ENCODE peak calls at places on chromosomes 1 and 21, in five cellular contexts. P, E, C, X and O are unnamed samples.

GRCh38 chr1:234970371-234970730 is 158.3 kb downstream of the TOMM20 start:
- DNase-seq in C (no peak), E (peak), P (no peak), X (no peak), O (no peak)

GRCh38 chr1:219567341-219567947 is 45.5 kb downstream of the ZC3H11B start:
- DNase-seq in P (peak), X (peak), C (peak), E (peak), O (peak)

GRCh38 chr1:113542221-113542701 is 151.9 kb downstream of the MAGI3 start:
- DNase-seq in C (no peak), X (no peak), E (peak), P (peak), O (peak)

GRCh38 chr1:150156868-150157603 is 7.3 kb downstream of the PLEKHO1 start:
- DNase-seq in E (no peak), C (no peak), P (no peak), X (no peak), O (no peak)

GRCh38 chr1:85448358-85448757 is 16.6 kb downstream of the DDAH1 start:
- DNase-seq in P (no peak), X (no peak), E (peak), C (no peak), O (no peak)

GRCh38 chr1:159171688-159172501 is 480 bp downstream of the CADM3 start:
- DNase-seq in X (no peak), P (no peak), C (no peak), E (peak), O (no peak)

GRCh38 chr1:16122361-16122881 is 33.4 kb downstream of the EPHA2 start:
- DNase-seq in P (no peak), E (no peak), C (no peak), X (no peak), O (no peak)

GRCh38 chr1:177014325-177014724 is 150.2 kb downstream of the ASTN1 start:
- DNase-seq in C (no peak), E (no peak), X (no peak), P (no peak), O (no peak)

GRCh38 chr21:33121715-33122475 is 52.0 kb downstream of the OLIG1 start:
- DNase-seq in X (no peak), C (peak), E (peak), P (peak), O (peak)

GRCh38 chr1:224785622-224786021 is 143.9 kb upstream of the DNAH14 start:
- DNase-seq in C (no peak), P (no peak), X (no peak), E (no peak), O (no peak)

GRCh38 chr1:117453958-117454357 is 86.7 kb downstream of the MAN1A2 start:
- DNase-seq in C (no peak), X (no peak), P (no peak), E (no peak), O (no peak)

GRCh38 chr1:232629250-232630046 is 485 bp downstream of the SIPA1L2 start:
- DNase-seq in E (peak), X (no peak), P (peak), C (no peak), O (peak)

GRCh38 chr1:203219171-203219570 is 10.3 kb downstream of the CHIT1 start:
- DNase-seq in X (no peak), E (no peak), P (no peak), C (no peak), O (no peak)

GRCh38 chr1:158177705-158178450 is 2.8 kb upstream of the CD1D start:
- DNase-seq in E (peak), C (peak), X (no peak), P (peak), O (no peak)

GRCh38 chr1:245751671-245752070 is 596.9 kb downstream of the KIF26B start:
- DNase-seq in E (no peak), C (no peak), X (no peak), P (no peak), O (no peak)

GRCh38 chr1:187689137-187689536 is 860.4 kb downstream of the PLA2G4A start:
- DNase-seq in C (no peak), P (no peak), X (no peak), E (peak), O (no peak)

GRCh38 chr1:41721039-41721438 is 197.7 kb downstream of the HIVEP3 start:
- DNase-seq in X (no peak), P (no peak), E (no peak), C (no peak), O (no peak)

GRCh38 chr1:119587328-119587727 is 60.7 kb downstream of the ZNF697 start:
- DNase-seq in C (no peak), X (peak), E (peak), P (no peak), O (no peak)

GRCh38 chr1:180156201-180156600 is 1.5 kb downstream of the QSOX1 start:
- DNase-seq in C (no peak), X (no peak), E (no peak), P (no peak), O (peak)

GRCh38 chr1:12407050-12407961 is 177.5 kb downstream of the VPS13D start:
- DNase-seq in X (peak), E (peak), C (peak), P (peak), O (peak)

GRCh38 chr1:57741521-57741920 is 317.7 kb upstream of the DAB1 start:
- DNase-seq in P (no peak), X (no peak), E (no peak), C (no peak), O (no peak)

GRCh38 chr1:213564215-213564659 is 423.5 kb upstream of the PROX1 start:
- DNase-seq in E (peak), C (peak), X (peak), P (peak), O (peak)

GRCh38 chr21:32921632-32922230 is 104.0 kb upstream of the OLIG2 start:
- DNase-seq in P (peak), X (no peak), C (peak), E (peak), O (peak)

GRCh38 chr1:104380003-104380402 is 630.3 kb downstream of the AMY1C start:
- DNase-seq in E (no peak), C (no peak), X (no peak), P (no peak), O (peak)

GRCh38 chr1:30384286-30385245 is 338.8 kb downstream of the MATN1 start:
- DNase-seq in E (no peak), P (no peak), C (no peak), X (no peak), O (no peak)

GRCh38 chr21:43574741-43575465 is 84.4 kb downstream of the HSF2BP start:
- DNase-seq in P (no peak), E (no peak), X (no peak), C (no peak), O (peak)

GRCh38 chr1:229279242-229279641 is 8.3 kb downstream of the RAB4A start:
- DNase-seq in C (no peak), P (no peak), X (peak), E (no peak), O (no peak)

GRCh38 chr1:112904071-112904830 is 51.7 kb downstream of the SLC16A1 start:
- DNase-seq in X (no peak), E (no peak), C (peak), P (no peak), O (peak)

GRCh38 chr1:10379676-10380075 is 19.2 kb upstream of the PGD start:
- DNase-seq in C (no peak), X (no peak), P (no peak), E (no peak), O (no peak)

GRCh38 chr1:43969746-43970466 is at the start of gene DPH2:
- DNase-seq in E (peak), X (peak), C (peak), P (peak), O (peak)
- TF ChIP-seq CTCF in E (no peak), X (peak), C (peak), P (no peak), O (no peak)

GRCh38 chr1:5998051-5998905 is 6.1 kb upstream of the NPHP4 start:
- DNase-seq in P (no peak), X (no peak), C (no peak), E (no peak), O (no peak)
- TF ChIP-seq MAX in P (no peak), X (no peak), C (no peak), E (no peak), O (no peak)

GRCh38 chr21:15495965-15496364 is 233.8 kb upstream of the USP25 start:
- DNase-seq in C (no peak), X (peak), P (no peak), E (peak), O (no peak)
- TF ChIP-seq MYC in C (no peak), X (no peak), P (no peak), E (no peak), O (no peak)

GRCh38 chr1:9293512-9294439 is 1.1 kb downstream of the SPSB1 start:
- DNase-seq in X (no peak), C (no peak), E (no peak), P (peak), O (peak)
- TF ChIP-seq CTCF in X (no peak), C (no peak), E (no peak), P (no peak), O (no peak)

GRCh38 chr1:21164266-21164665 is 12.4 kb downstream of the EIF4G3 start:
- DNase-seq in X (no peak), C (no peak), P (no peak), E (no peak), O (no peak)

GRCh38 chr1:21165076-21165475 is 11.6 kb downstream of the EIF4G3 start:
- DNase-seq in E (no peak), P (no peak), C (no peak), X (no peak), O (no peak)

GRCh38 chr1:21162740-21163464 is 13.8 kb downstream of the EIF4G3 start:
- DNase-seq in P (no peak), C (no peak), E (peak), X (no peak), O (no peak)

GRCh38 chr1:21168444-21168843 is 8.3 kb downstream of the EIF4G3 start:
- DNase-seq in X (no peak), C (no peak), P (no peak), E (no peak), O (no peak)

GRCh38 chr1:21165632-21166031 is 11.1 kb downstream of the EIF4G3 start:
- DNase-seq in P (no peak), X (no peak), C (no peak), E (no peak), O (peak)
- TF ChIP-seq MAX in P (no peak), X (no peak), C (no peak), E (no peak), O (no peak)

GRCh38 chr1:192906334-192906733 is 97.5 kb downstream of the RGS2 start:
- DNase-seq in X (no peak), E (no peak), C (no peak), P (no peak), O (no peak)

GRCh38 chr1:192904438-192904895 is 95.6 kb downstream of the RGS2 start:
- DNase-seq in P (peak), C (no peak), E (peak), X (no peak), O (no peak)

GRCh38 chr1:192903142-192903541 is 94.3 kb downstream of the RGS2 start:
- DNase-seq in E (no peak), P (no peak), X (no peak), C (no peak), O (no peak)

GRCh38 chr1:192905049-192905448 is 96.2 kb downstream of the RGS2 start:
- DNase-seq in E (no peak), C (no peak), P (no peak), X (no peak), O (no peak)

DNA sequence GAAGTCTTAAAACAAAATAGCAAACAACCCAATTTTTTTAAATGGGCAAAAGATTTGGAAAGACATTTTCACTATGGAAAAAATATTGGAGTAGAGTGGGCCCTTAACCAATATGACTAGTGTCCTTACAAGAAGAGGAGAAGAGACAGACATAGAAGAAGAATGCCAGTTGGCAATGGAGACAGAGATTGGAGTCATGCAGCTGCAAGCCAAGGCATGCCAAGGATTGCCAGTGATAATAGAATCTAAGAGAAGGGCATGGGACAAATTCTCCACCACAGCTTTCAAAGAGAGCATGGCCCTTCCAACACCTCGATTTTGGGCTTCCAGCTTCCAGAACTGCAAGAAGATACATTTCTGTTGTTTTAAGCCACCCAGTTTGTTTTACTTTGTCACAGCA is 92.7 kb downstream of the RGS2 start:
- DNase-seq in C (no peak), E (no peak), X (no peak), P (no peak), O (no peak)
- TF ChIP-seq MYC in C (no peak), E (no peak), X (no peak), P (no peak), O (no peak)

GRCh38 chr1:6352138-6352563 is 41.4 kb downstream of the ACOT7 start:
- DNase-seq in X (peak), E (no peak), P (no peak), C (no peak), O (no peak)
- TF ChIP-seq CTCF in X (no peak), E (no peak), P (no peak), C (no peak), O (no peak)

GRCh38 chr1:52306227-52307006 is 59.6 kb downstream of the CC2D1B start:
- DNase-seq in X (peak), C (no peak), E (no peak), P (no peak), O (peak)
- TF ChIP-seq MAX in X (no peak), C (no peak), E (no peak), P (no peak), O (no peak)

GRCh38 chr1:89547563-89548485 is 23.2 kb downstream of the LRRC8B start:
- DNase-seq in X (peak), C (peak), E (peak), P (peak), O (no peak)
- TF ChIP-seq MYC in X (no peak), C (no peak), E (no peak), P (no peak), O (no peak)